ENCODE peak calls at places on chromosomes 1 and 21, in eight cellular contexts. I, S, U, Q, N, A, F and G are unnamed samples.

GRCh38 chr1:36352141-36352909 is 28.9 kb upstream of the EVA1B start:
- DNase-seq in A (no peak), F (no peak), Q (no peak), N (no peak), U (no peak), S (peak), I (no peak), G (no peak)

GRCh38 chr21:35428489-35428888 is 379.4 kb upstream of the RUNX1 start:
- DNase-seq in Q (no peak), N (no peak), S (peak), U (no peak), I (no peak), F (no peak), A (peak), G (no peak)

GRCh38 chr1:201562257-201562656 is 23.3 kb downstream of the NAV1 start:
- DNase-seq in F (no peak), I (no peak), U (no peak), N (peak), A (peak), Q (no peak), S (peak), G (no peak)

GRCh38 chr1:115190766-115191165 is 101.5 kb upstream of the TSPAN2 start:
- DNase-seq in S (no peak), A (no peak), I (no peak), U (no peak), Q (no peak), F (no peak), N (no peak), G (no peak)

GRCh38 chr1:180981596-180982387 is 40.9 kb downstream of the STX6 start:
- DNase-seq in U (peak), I (no peak), F (no peak), S (peak), Q (no peak), A (no peak), N (no peak), G (peak)

GRCh38 chr1:201480231-201481003 is 11.4 kb upstream of the PHLDA3 start:
- DNase-seq in S (peak), F (peak), N (no peak), U (peak), I (peak), A (peak), Q (peak), G (peak)

GRCh38 chr1:80349218-80349617 is 1342.7 kb upstream of the ADGRL4 start:
- DNase-seq in Q (no peak), S (no peak), I (no peak), U (no peak), F (no peak), A (no peak), N (no peak), G (no peak)

GRCh38 chr21:23162213-23162946 is 2164.2 kb downstream of the NCAM2 start:
- DNase-seq in S (peak), U (no peak), F (peak), N (no peak), A (no peak), Q (peak), I (no peak), G (no peak)

GRCh38 chr1:87129606-87130005 is 199.1 kb upstream of the LMO4 start:
- DNase-seq in I (peak), Q (no peak), A (no peak), N (no peak), F (no peak), U (no peak), S (no peak), G (no peak)

GRCh38 chr1:183215076-183215720 is 29.1 kb downstream of the LAMC2 start:
- DNase-seq in S (no peak), U (no peak), A (no peak), I (no peak), Q (no peak), F (no peak), N (no peak), G (no peak)

GRCh38 chr1:216832192-216832591 is 109.0 kb upstream of the ESRRG start:
- DNase-seq in S (no peak), I (no peak), Q (no peak), A (no peak), U (no peak), F (peak), N (no peak), G (no peak)

GRCh38 chr21:40819262-40819661 is 27.7 kb downstream of the DSCAM start:
- DNase-seq in Q (no peak), N (no peak), I (no peak), U (no peak), A (no peak), F (no peak), S (no peak), G (no peak)

GRCh38 chr21:37263827-37264226 is 3.3 kb downstream of the VPS26C start:
- DNase-seq in N (no peak), I (no peak), F (no peak), U (no peak), S (peak), Q (no peak), A (no peak), G (no peak)

GRCh38 chr1:109632671-109633346 is 13.2 kb downstream of the AMPD2 start:
- DNase-seq in A (peak), S (no peak), F (no peak), Q (peak), I (no peak), N (no peak), U (no peak), G (no peak)

GRCh38 chr1:57796609-57797008 is 372.7 kb upstream of the DAB1 start:
- DNase-seq in N (no peak), A (no peak), U (no peak), F (no peak), I (peak), Q (no peak), S (peak), G (no peak)

GRCh38 chr1:25814688-25815087 is 5.1 kb upstream of the MTFR1L start:
- DNase-seq in Q (no peak), A (no peak), N (no peak), I (no peak), U (no peak), S (no peak), F (no peak), G (no peak)

GRCh38 chr1:153519242-153519641 is 16.5 kb downstream of the S100A6 start:
- DNase-seq in A (no peak), S (no peak), U (no peak), I (no peak), N (no peak), Q (no peak), F (no peak), G (no peak)

GRCh38 chr1:109901508-109902145 is 9.0 kb upstream of the CSF1 start:
- DNase-seq in N (no peak), I (peak), S (no peak), F (peak), U (no peak), A (no peak), Q (no peak), G (no peak)

GRCh38 chr1:117117697-117118096 is 3.9 kb downstream of the TRIM45 start:
- DNase-seq in U (no peak), Q (no peak), A (no peak), F (no peak), S (no peak), N (no peak), I (no peak), G (no peak)

GRCh38 chr1:246742396-246742795 is 18.2 kb downstream of the SCCPDH start:
- DNase-seq in S (no peak), A (no peak), N (no peak), F (no peak), U (no peak), Q (no peak), I (no peak), G (no peak)

GRCh38 chr21:35779690-35780570 is 280.4 kb downstream of the SETD4 start:
- DNase-seq in N (peak), S (peak), F (peak), A (no peak), U (no peak), Q (no peak), I (no peak), G (no peak)

GRCh38 chr1:114196992-114197907 is 43.6 kb upstream of the SYT6 start:
- DNase-seq in Q (no peak), U (no peak), A (no peak), I (no peak), S (no peak), F (no peak), N (no peak), G (no peak)

GRCh38 chr1:7379445-7379971 is 391.6 kb upstream of the VAMP3 start:
- DNase-seq in N (peak), A (peak), I (no peak), F (peak), Q (no peak), S (peak), U (no peak), G (no peak)

GRCh38 chr1:91847851-91848250 is 38.1 kb downstream of the TGFBR3 start:
- DNase-seq in F (no peak), I (no peak), Q (no peak), A (no peak), S (no peak), U (no peak), N (no peak), G (no peak)

GRCh38 chr1:41400235-41400634 is 39.0 kb downstream of the FOXO6 start:
- DNase-seq in Q (no peak), S (no peak), A (no peak), F (no peak), U (no peak), N (no peak), I (no peak), G (no peak)

GRCh38 chr1:35557118-35557610 is at the start of gene KIAA0319L:
- DNase-seq in F (peak), U (no peak), A (no peak), Q (peak), S (no peak), N (no peak), I (peak), G (peak)

GRCh38 chr1:16915627-16915973 is 6.1 kb upstream of the CROCC start:
- DNase-seq in A (no peak), I (no peak), U (no peak), S (no peak), N (no peak), F (peak), Q (no peak), G (no peak)

GRCh38 chr1:119959268-119959667 is 63.0 kb upstream of the ADAM30 start:
- DNase-seq in A (no peak), I (no peak), S (no peak), U (no peak), F (no peak), N (no peak), Q (no peak), G (no peak)

GRCh38 chr1:227317541-227318002 is 720 bp downstream of the CDC42BPA start:
- DNase-seq in F (peak), A (no peak), Q (peak), S (peak), I (peak), U (no peak), N (no peak), G (no peak)

GRCh38 chr21:46554431-46555224 is 50.3 kb downstream of the S100B start:
- DNase-seq in A (no peak), Q (no peak), N (no peak), U (no peak), I (no peak), S (no peak), F (no peak), G (no peak)

GRCh38 chr1:219798283-219799030 is 129.9 kb downstream of the SLC30A10 start:
- DNase-seq in U (no peak), S (peak), I (no peak), F (peak), N (peak), A (no peak), Q (no peak), G (no peak)